ENCODE peak calls at places on chromosomes 16 and 17, in eight cellular contexts. I, Y, Q, L, S, V, Z and T are unnamed samples.
A peak's percentile ranks its signal among the peaks of the same experiment; 100 is the strongest.

GRCh38 chr17:74334393-74335039 is 8.5 kb downstream of the KIF19 start:
- DNase-seq in Q (no peak), V (no peak), S (no peak), I (no peak), Z (no peak), Y (no peak), L (no peak), T (no peak)

GRCh38 chr17:17413215-17413792 is 63.5 kb upstream of the MED9 start:
- DNase-seq in L (no peak), I (no peak), S (no peak), V (no peak), Q (no peak), Y (no peak), Z (no peak), T (no peak)

GRCh38 chr17:72702136-72702735 is 390.3 kb downstream of the SLC39A11 start:
- DNase-seq in Y (peak; percentile 82), L (no peak), S (no peak), V (no peak), Q (no peak), I (no peak), Z (no peak), T (no peak)

GRCh38 chr16:80670170-80670865 is 129.5 kb downstream of the DYNLRB2 start:
- DNase-seq in V (no peak), I (no peak), Q (no peak), L (no peak), Z (no peak), Y (no peak), S (no peak), T (no peak)

GRCh38 chr16:4517812-4518211 is 20.8 kb downstream of the CDIP1 start:
- DNase-seq in Q (no peak), V (no peak), S (no peak), L (no peak), Y (no peak), Z (no peak), I (no peak), T (no peak)

GRCh38 chr16:19757026-19757425 is 39.0 kb downstream of the IQCK start:
- DNase-seq in Y (no peak), L (no peak), V (no peak), Q (no peak), I (no peak), S (no peak), Z (no peak), T (no peak)

GRCh38 chr17:51046527-51047384 is 73.9 kb downstream of the SPAG9 start:
- DNase-seq in I (no peak), Q (peak; percentile 43), Z (no peak), V (no peak), L (peak; percentile 86), Y (no peak), S (no peak), T (no peak)

GRCh38 chr17:81004336-81005015 is 12.8 kb downstream of the CHMP6 start:
- DNase-seq in I (no peak), Y (no peak), V (peak; percentile 61), Z (no peak), L (no peak), Q (no peak), S (peak; percentile 37), T (no peak)

GRCh38 chr16:11089504-11090124 is 145.2 kb downstream of the CLEC16A start:
- DNase-seq in Y (no peak), Q (no peak), Z (no peak), I (no peak), L (no peak), S (no peak), V (no peak), T (no peak)

GRCh38 chr16:85386467-85387170 is 226.5 kb upstream of the GSE1 start:
- DNase-seq in Y (no peak), L (no peak), V (peak; percentile 37), Q (no peak), I (no peak), Z (no peak), S (no peak), T (no peak)

GRCh38 chr17:82419471-82419995 is 1.1 kb upstream of the OGFOD3 start:
- DNase-seq in I (no peak), Q (no peak), Y (peak; percentile 38), Z (no peak), V (no peak), L (no peak), S (no peak), T (peak; percentile 33)

GRCh38 chr17:67506966-67507365 is 129.9 kb downstream of the PITPNC1 start:
- DNase-seq in L (no peak), S (no peak), Z (no peak), Y (no peak), I (no peak), V (no peak), Q (peak; percentile 25), T (no peak)

GRCh38 chr16:67968440-67969285 is at the start of gene SLC12A4:
- DNase-seq in Q (peak; percentile 64), S (peak; percentile 91), I (peak; percentile 77), L (no peak), Y (peak; percentile 82), V (peak; percentile 96), Z (peak; percentile 88), T (peak; percentile 85)

GRCh38 chr16:5015351-5015750 is 18.4 kb downstream of the NAGPA start:
- DNase-seq in L (no peak), Y (no peak), S (no peak), Q (no peak), V (no peak), Z (no peak), I (no peak), T (no peak)

GRCh38 chr17:4966844-4967538 is 626 bp downstream of the SPAG7 start:
- DNase-seq in Q (peak; percentile 99), L (peak; percentile 98), Y (peak; percentile 99), Z (peak; percentile 99), I (peak; percentile 86), V (peak; percentile 94), S (peak; percentile 94), T (peak; percentile 98)

GRCh38 chr17:56629450-56630187 is 36.1 kb downstream of the NOG start:
- DNase-seq in V (no peak), Z (no peak), S (peak; percentile 10), L (no peak), Q (peak; percentile 8), Y (no peak), I (no peak), T (no peak)

GRCh38 chr17:73228748-73229236 is 32.9 kb downstream of the CPSF4L start:
- DNase-seq in I (no peak), V (no peak), Z (peak; percentile 85), Q (peak; percentile 84), S (no peak), Y (peak; percentile 64), L (no peak), T (peak; percentile 17)

GRCh38 chr17:79171152-79171551 is 96.5 kb downstream of the ENGASE start:
- DNase-seq in S (no peak), V (no peak), I (no peak), L (no peak), Q (no peak), Y (no peak), Z (no peak), T (no peak)

GRCh38 chr16:14572535-14572934 is 57.5 kb downstream of the PARN start:
- DNase-seq in Z (no peak), I (no peak), Q (no peak), S (no peak), Y (no peak), L (no peak), V (no peak), T (no peak)

GRCh38 chr16:2270070-2270462 is 2.1 kb upstream of the RNPS1 start:
- DNase-seq in L (no peak), Y (no peak), V (no peak), I (no peak), S (no peak), Q (no peak), Z (no peak), T (no peak)

GRCh38 chr17:47694818-47695663 is 1.1 kb downstream of the TBKBP1 start:
- DNase-seq in V (peak; percentile 96), S (peak; percentile 27), Y (no peak), L (no peak), Z (no peak), Q (no peak), I (no peak), T (peak; percentile 54)

GRCh38 chr17:40548982-40549680 is 16.1 kb downstream of the CCR7 start:
- DNase-seq in I (no peak), Q (peak; percentile 81), Y (no peak), V (no peak), L (no peak), Z (peak; percentile 71), S (no peak), T (no peak)

GRCh38 chr16:67868290-67868689 is 4.6 kb upstream of the EDC4 start:
- DNase-seq in Q (no peak), S (no peak), V (no peak), Z (no peak), I (no peak), L (no peak), Y (no peak), T (no peak)

GRCh38 chr16:3282103-3282746 is 1.1 kb upstream of the ZNF263 start:
- DNase-seq in V (no peak), Y (no peak), S (no peak), I (no peak), L (no peak), Q (no peak), Z (no peak), T (no peak)

GRCh38 chr16:85614338-85615013 is 1.4 kb downstream of the GSE1 start:
- DNase-seq in Y (no peak), V (no peak), S (peak; percentile 30), I (no peak), Z (no peak), L (no peak), Q (no peak), T (no peak)